ENCODE peak calls at places on chromosomes 2 and 18, in four cellular contexts. C is heart right ventricle, X is substantia nigra, Y is OCI-LY7. R is an unnamed sample.

GRCh38 chr2:39851691-39852110 is 72.6 kb upstream of the THUMPD2 start:
- DNase-seq in C (peak), X (no peak), Y (peak), R (no peak)

GRCh38 chr2:132651115-132652099 is 18.6 kb downstream of the LYPD1 start:
- DNase-seq in C (no peak), X (no peak), Y (no peak), R (no peak)

GRCh38 chr2:239646184-239646583 is 245.4 kb upstream of the HDAC4 start:
- DNase-seq in C (no peak), X (no peak), Y (no peak), R (no peak)

GRCh38 chr2:1674766-1675397 is 69.4 kb downstream of the PXDN start:
- DNase-seq in C (no peak), X (no peak), Y (no peak), R (no peak)

GRCh38 chr2:65377556-65378307 is 54.7 kb downstream of the SPRED2 start:
- DNase-seq in C (no peak), X (no peak), Y (no peak), R (no peak)

GRCh38 chr2:157061799-157062198 is 195.7 kb upstream of the GALNT5 start:
- DNase-seq in C (no peak), X (no peak), Y (no peak), R (no peak)

GRCh38 chr18:64100136-64100922 is 48.6 kb downstream of the LINC00305 start:
- DNase-seq in C (no peak), X (no peak), Y (peak), R (peak)

GRCh38 chr2:234606906-234607305 is 110.0 kb upstream of the ARL4C start:
- DNase-seq in C (no peak), X (no peak), Y (no peak), R (no peak)

GRCh38 chr2:36539631-36540030 is 58.3 kb downstream of the FEZ2 start:
- DNase-seq in C (no peak), X (no peak), Y (no peak), R (no peak)

GRCh38 chr2:168614291-168615018 is 158.4 kb downstream of the CERS6 start:
- DNase-seq in C (no peak), X (no peak), Y (peak), R (peak)

GRCh38 chr2:1744446-1745170 is at the start of gene PXDN:
- DNase-seq in C (peak), X (no peak), Y (no peak), R (no peak)

DNA sequence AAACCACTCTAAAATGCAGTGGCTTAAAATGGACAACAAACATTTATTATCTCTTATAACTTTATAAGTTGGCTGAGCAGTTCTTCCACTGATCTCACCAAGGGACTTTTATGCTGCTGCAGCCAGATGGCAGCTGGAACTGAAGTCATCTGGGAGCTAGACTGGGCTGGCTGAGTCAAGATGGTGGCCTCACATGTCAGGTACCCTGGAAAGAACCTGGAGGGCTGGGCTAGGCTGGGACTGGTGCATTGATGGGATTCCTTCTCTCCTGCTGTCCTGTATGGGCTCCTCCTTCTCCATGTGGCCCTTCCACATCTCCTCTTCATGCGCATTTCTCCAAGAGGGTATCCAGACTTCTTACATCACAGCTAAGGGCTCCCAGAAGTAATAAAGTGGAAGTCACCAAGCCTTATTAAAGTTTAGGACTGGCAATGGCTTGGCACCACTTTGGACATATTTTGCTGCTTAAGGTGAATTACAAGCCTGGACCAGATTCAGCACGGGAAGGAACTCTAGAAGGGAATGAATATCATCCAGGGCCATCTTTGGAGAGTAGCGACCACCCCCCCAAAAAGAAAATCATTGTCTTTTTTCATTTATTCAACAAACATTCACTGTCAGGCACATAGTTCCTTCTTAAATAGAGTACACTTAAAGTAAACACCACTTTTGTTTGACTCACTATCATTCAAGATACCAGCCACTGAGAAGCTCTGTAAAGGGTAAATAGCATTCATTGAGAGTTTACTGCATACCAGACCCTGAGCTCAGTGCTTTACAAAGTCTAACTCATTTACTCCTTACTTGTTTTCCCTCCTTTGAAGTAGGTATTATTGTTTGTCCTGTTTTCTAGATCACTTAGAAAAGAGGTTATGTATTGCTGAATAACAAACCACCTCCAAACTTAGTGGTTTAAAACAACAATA is 138.0 kb downstream of the ZFP36L2 start:
- DNase-seq in C (no peak), X (no peak), Y (no peak), R (no peak)
- H3K27ac ChIP-seq in C (peak), X (no peak), Y (no peak), R (no peak)

GRCh38 chr2:150143087-150143536 is 344.4 kb downstream of the RND3 start:
- DNase-seq in C (no peak), X (no peak), Y (no peak), R (no peak)

GRCh38 chr2:150142561-150142960 is 344.9 kb downstream of the RND3 start:
- DNase-seq in C (no peak), X (no peak), Y (no peak), R (no peak)

GRCh38 chr2:150138587-150138986 is 348.9 kb downstream of the RND3 start:
- DNase-seq in C (no peak), X (no peak), Y (no peak), R (no peak)

GRCh38 chr2:150141241-150142001 is 346.0 kb downstream of the RND3 start:
- DNase-seq in C (no peak), X (no peak), Y (no peak), R (no peak)

GRCh38 chr2:150140777-150141176 is 346.7 kb downstream of the RND3 start:
- DNase-seq in C (no peak), X (no peak), Y (no peak), R (no peak)
- H3K27ac ChIP-seq in C (no peak), X (no peak), Y (no peak), R (no peak)

GRCh38 chr2:224543939-224544338 is 41.2 kb downstream of the CUL3 start:
- DNase-seq in C (no peak), X (no peak), Y (no peak), R (no peak)

GRCh38 chr2:224532931-224533330 is 52.2 kb downstream of the CUL3 start:
- DNase-seq in C (no peak), X (no peak), Y (no peak), R (no peak)

DNA sequence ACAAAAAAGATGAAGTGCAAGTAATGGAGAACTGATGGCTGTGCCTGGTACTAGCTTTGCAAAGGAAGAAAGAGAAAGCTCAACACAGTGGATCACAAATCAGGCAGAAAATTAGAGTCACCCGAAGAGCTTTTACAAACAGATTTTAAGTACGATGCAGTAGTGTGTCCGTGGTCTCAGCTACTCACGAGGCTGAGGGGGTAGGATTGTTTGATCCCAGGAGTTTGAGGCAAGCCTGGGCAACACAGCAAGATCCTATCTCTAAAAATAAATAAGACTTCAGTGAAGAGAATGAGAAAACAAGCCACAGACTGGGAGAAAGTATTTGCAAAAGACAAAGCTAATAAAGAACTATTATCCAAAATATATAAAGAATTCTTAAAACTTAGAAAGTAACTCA is 46.4 kb downstream of the CUL3 start:
- DNase-seq in C (no peak), X (no peak), Y (no peak), R (no peak)
- H3K27ac ChIP-seq in C (no peak), X (no peak), Y (no peak), R (no peak)

GRCh38 chr2:64196986-64197385 is 52.8 kb upstream of the PELI1 start:
- DNase-seq in C (no peak), X (no peak), Y (no peak), R (no peak)

GRCh38 chr2:64189167-64189566 is 44.9 kb upstream of the PELI1 start:
- DNase-seq in C (no peak), X (no peak), Y (no peak), R (no peak)

GRCh38 chr2:64189586-64189985 is 45.4 kb upstream of the PELI1 start:
- DNase-seq in C (no peak), X (no peak), Y (no peak), R (no peak)

GRCh38 chr2:64192080-64192479 is 47.9 kb upstream of the PELI1 start:
- DNase-seq in C (no peak), X (no peak), Y (no peak), R (no peak)

DNA sequence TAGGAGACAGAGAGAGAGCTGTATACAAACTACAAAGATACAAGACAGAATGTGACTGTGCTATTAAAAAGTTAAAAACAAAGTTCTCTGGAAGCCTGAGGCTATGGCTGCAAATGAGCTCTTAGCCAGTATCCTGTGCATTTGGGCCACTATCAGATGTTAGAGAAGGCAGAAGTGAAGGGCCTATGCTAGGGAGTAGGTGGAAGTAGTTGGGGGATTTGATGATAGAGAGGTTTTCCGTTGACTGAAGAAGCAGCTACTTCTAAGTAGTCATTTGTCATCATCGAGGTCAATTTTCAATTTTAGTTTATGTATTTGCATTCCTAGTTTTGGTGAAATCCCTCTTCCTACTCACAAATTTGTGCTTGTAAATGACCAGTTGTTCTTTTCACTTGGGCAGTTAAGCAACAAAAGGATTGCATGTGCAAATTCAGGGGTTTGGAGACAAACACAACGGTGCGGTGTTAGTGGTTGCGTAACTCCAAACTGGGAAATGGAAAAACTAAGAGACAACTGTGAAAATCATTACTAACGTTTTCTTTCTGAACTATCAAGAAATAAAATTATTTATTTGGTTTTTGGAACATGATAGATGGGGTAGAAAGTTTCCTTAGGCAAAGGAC is 48.5 kb upstream of the PELI1 start:
- DNase-seq in C (no peak), X (no peak), Y (no peak), R (no peak)
- H3K27ac ChIP-seq in C (peak), X (peak), Y (no peak), R (no peak)

GRCh38 chr18:54945726-54946125 is 13.5 kb downstream of the CCDC68 start:
- DNase-seq in C (no peak), X (no peak), Y (no peak), R (no peak)
- H3K27ac ChIP-seq in C (peak), X (no peak), Y (no peak), R (no peak)

DNA sequence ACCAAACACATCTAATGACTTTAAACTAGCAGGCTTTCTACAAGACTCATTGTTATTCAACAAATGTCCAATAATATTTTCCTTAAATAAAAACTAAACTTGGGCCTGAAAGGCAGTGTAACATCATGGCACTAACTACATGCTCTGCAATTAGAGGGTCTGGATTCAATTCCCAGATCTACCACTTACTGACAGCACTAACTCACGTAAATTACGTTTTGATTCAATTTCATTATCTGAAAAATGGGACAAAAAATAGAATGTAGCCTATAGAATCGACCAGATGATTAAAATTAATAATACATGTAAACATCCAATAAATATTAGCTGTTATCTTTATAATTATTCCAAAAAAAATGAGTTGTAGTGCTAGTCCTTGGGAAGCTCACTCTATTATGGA is 98.0 kb upstream of the DDX18 start:
- DNase-seq in C (no peak), X (no peak), Y (no peak), R (no peak)
- H3K27ac ChIP-seq in C (no peak), X (no peak), Y (no peak), R (no peak)

GRCh38 chr2:9380702-9381628 is 42.4 kb downstream of the ITGB1BP1 start:
- DNase-seq in C (no peak), X (no peak), Y (no peak), R (no peak)

GRCh38 chr2:9385841-9386240 is 37.5 kb downstream of the ITGB1BP1 start:
- DNase-seq in C (no peak), X (no peak), Y (no peak), R (no peak)

GRCh38 chr2:9379372-9379725 is 44.0 kb downstream of the ITGB1BP1 start:
- DNase-seq in C (no peak), X (no peak), Y (no peak), R (no peak)

GRCh38 chr2:9384521-9384920 is 38.8 kb downstream of the ITGB1BP1 start:
- DNase-seq in C (no peak), X (no peak), Y (no peak), R (no peak)

GRCh38 chr2:9382604-9383235 is 40.6 kb downstream of the ITGB1BP1 start:
- DNase-seq in C (no peak), X (no peak), Y (no peak), R (no peak)
- H3K27ac ChIP-seq in C (no peak), X (no peak), Y (no peak), R (no peak)

R was measured in Karpas-422.